ENCODE peak calls at places on chromosomes 16 and 17, in five cellular contexts. Z is astrocyte, C is left lung, S is stomach, T is ascending aorta. F is an unnamed sample.

GRCh38 chr17:34726536-34727384 is 147.4 kb downstream of the TMEM132E start:
- DNase-seq in Z (no peak), C (no peak), S (no peak), T (no peak), F (no peak)

GRCh38 chr17:75650874-75651273 is 16.1 kb downstream of the RECQL5 start:
- DNase-seq in Z (no peak), C (no peak), S (no peak), T (no peak), F (no peak)

GRCh38 chr16:86512860-86513470 is 2.6 kb downstream of the FOXF1 start:
- DNase-seq in Z (no peak), C (no peak), S (no peak), T (no peak), F (no peak)

GRCh38 chr16:22373662-22374310 is 633 bp downstream of the CDR2 start:
- DNase-seq in Z (no peak), C (peak; percentile 51), S (peak; percentile 62), T (peak; percentile 74), F (no peak)

GRCh38 chr16:14007460-14007859 is 63.7 kb upstream of the MRTFB start:
- DNase-seq in Z (peak; percentile 72), C (no peak), S (no peak), T (no peak), F (no peak)

GRCh38 chr17:58319181-58320162 is 9.1 kb downstream of the TSPOAP1 start:
- DNase-seq in Z (no peak), C (no peak), S (no peak), T (peak; percentile 61), F (no peak)

GRCh38 chr17:46733837-46734516 is 84.5 kb downstream of the WNT3 start:
- DNase-seq in Z (peak; percentile 72), C (no peak), S (no peak), T (no peak), F (no peak)

GRCh38 chr16:14111713-14112538 is 40.8 kb downstream of the MRTFB start:
- DNase-seq in Z (no peak), C (peak; percentile 36), S (peak; percentile 57), T (peak; percentile 62), F (no peak)

GRCh38 chr17:16438173-16438556 is 22.8 kb downstream of the TRPV2 start:
- DNase-seq in Z (no peak), C (no peak), S (no peak), T (no peak), F (no peak)

GRCh38 chr16:1315081-1316032 is 5.9 kb downstream of the UBE2I start:
- DNase-seq in Z (no peak), C (no peak), S (no peak), T (no peak), F (no peak)

GRCh38 chr17:76384987-76385891 is 830 bp downstream of the SPHK1 start:
- DNase-seq in Z (peak; percentile 55), C (peak; percentile 63), S (peak; percentile 31), T (peak; percentile 89), F (no peak)

GRCh38 chr17:54029196-54029595 is 206.5 kb downstream of the KIF2B start:
- DNase-seq in Z (no peak), C (no peak), S (no peak), T (no peak), F (no peak)

GRCh38 chr16:29757950-29758466 is 12.2 kb upstream of the C16orf54 start:
- DNase-seq in Z (peak; percentile 51), C (no peak), S (no peak), T (no peak), F (no peak)

GRCh38 chr16:67528222-67528869 is at the start of gene RIPOR1:
- DNase-seq in Z (no peak), C (peak; percentile 56), S (peak; percentile 65), T (peak; percentile 85), F (no peak)

GRCh38 chr17:75238684-75239191 is 22.7 kb downstream of the GGA3 start:
- DNase-seq in Z (peak; percentile 30), C (peak; percentile 52), S (peak; percentile 57), T (no peak), F (no peak)

GRCh38 chr16:14015948-14016347 is 55.2 kb upstream of the MRTFB start:
- DNase-seq in Z (peak; percentile 79), C (no peak), S (no peak), T (peak; percentile 80), F (no peak)

GRCh38 chr17:76157759-76158158 is 16.7 kb upstream of the FOXJ1 start:
- DNase-seq in Z (no peak), C (no peak), S (no peak), T (no peak), F (no peak)

GRCh38 chr16:11417487-11417886 is 72.2 kb downstream of the RMI2 start:
- DNase-seq in Z (no peak), C (no peak), S (no peak), T (no peak), F (no peak)

GRCh38 chr16:66905633-66906539 is 12.8 kb downstream of the CDH16 start:
- DNase-seq in Z (no peak), C (no peak), S (peak; percentile 86), T (no peak), F (no peak)

GRCh38 chr16:54544553-54545180 is 258.1 kb upstream of the IRX3 start:
- DNase-seq in Z (no peak), C (no peak), S (peak; percentile 74), T (no peak), F (no peak)

GRCh38 chr17:55570360-55570759 is 59.1 kb upstream of the SMIM36 start:
- DNase-seq in Z (no peak), C (no peak), S (no peak), T (no peak), F (no peak)

DNA sequence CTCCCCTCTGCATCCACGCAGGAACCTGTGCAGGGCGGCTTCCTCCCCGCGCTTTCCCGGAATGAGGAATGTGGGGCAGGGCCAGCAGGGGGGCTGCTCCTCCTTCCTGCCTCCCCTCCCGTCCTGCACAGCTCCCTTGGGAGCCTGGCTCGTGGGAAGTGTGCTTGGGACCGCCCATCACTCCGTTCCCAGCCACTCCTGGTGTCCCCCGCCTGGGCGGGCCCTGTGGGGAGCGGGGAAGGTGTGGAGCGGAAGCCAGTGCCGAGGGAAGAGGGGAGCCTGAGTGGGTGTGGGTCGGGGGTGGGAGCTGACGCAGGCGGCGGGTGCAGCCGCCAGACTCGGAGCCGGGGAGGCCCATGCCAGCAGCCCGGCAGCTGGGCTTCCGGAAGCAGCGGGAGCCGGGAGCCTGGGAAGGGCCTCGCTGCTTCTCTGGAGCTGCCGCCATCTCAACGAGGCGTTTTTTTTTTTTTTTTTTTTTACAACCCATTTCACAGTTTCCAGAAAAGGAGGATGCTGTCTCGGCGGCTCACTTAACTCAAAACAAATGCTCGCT is 24.2 kb downstream of the BAHCC1 start:
- DNase-seq in Z (peak; percentile 90), C (peak; percentile 84), S (peak; percentile 84), T (peak; percentile 98), F (peak; percentile 87)
- H3K4me1 ChIP-seq in Z (peaks cover 73% of the 10 kb centered on the region), C (peaks cover 48% of the 10 kb centered on the region), S (peaks cover 79% of the 10 kb centered on the region), T (peaks cover 61% of the 10 kb centered on the region), F (peaks cover 60% of the 10 kb centered on the region)

DNA sequence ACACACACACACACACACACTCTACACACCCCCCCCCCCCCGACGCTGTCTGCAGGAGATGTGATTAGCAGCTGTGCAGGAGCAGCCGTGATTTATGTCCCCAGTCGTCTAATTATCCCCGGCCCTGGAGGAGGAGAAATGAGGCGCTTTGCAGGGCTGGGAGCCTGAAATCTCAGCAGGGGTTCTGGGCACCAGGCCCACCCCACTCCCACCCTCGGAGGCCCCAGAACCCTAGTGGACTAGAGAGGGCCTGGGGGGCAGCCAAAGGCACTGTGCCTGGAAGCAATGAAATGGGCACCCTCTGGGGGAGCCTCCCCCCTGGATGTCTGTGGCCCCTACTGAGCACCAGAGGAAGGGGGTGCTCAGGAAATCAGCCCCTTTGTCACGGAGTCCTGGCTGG is 134.2 kb upstream of the CIBAR2 start:
- DNase-seq in Z (no peak), C (no peak), S (no peak), T (no peak), F (no peak)
- H3K27me3 ChIP-seq in Z (no peaks in the 10 kb centered on the region), C (no peaks in the 10 kb centered on the region), S (no peaks in the 10 kb centered on the region), T (no peaks in the 10 kb centered on the region), F (no peaks in the 10 kb centered on the region)

GRCh38 chr17:38871992-38872605 is 2.2 kb downstream of the LASP1 start:
- DNase-seq in Z (no peak), C (no peak), S (no peak), T (no peak), F (no peak)
- H3K4me1 ChIP-seq in Z (peaks cover 62% of the 10 kb centered on the region), C (peaks cover 54% of the 10 kb centered on the region), S (peaks cover 74% of the 10 kb centered on the region), T (peaks cover 30% of the 10 kb centered on the region), F (peaks cover 67% of the 10 kb centered on the region)

GRCh38 chr17:40836020-40836419 is 13.6 kb upstream of the KRT10 start:
- DNase-seq in Z (no peak), C (no peak), S (no peak), T (no peak), F (no peak)

GRCh38 chr17:40841246-40841645 is 18.8 kb upstream of the KRT10 start:
- DNase-seq in Z (no peak), C (no peak), S (no peak), T (no peak), F (no peak)

GRCh38 chr17:40833882-40834281 is 11.5 kb upstream of the KRT10 start:
- DNase-seq in Z (no peak), C (no peak), S (no peak), T (no peak), F (no peak)

GRCh38 chr17:40843242-40843641 is 20.8 kb upstream of the KRT10 start:
- DNase-seq in Z (no peak), C (no peak), S (no peak), T (no peak), F (no peak)

GRCh38 chr17:40839194-40839593 is 16.8 kb upstream of the KRT10 start:
- DNase-seq in Z (no peak), C (no peak), S (no peak), T (no peak), F (no peak)
- H3K27me3 ChIP-seq in Z (peaks cover 2% of the 10 kb centered on the region), C (no peaks in the 10 kb centered on the region), S (peaks cover 4% of the 10 kb centered on the region), T (no peaks in the 10 kb centered on the region), F (no peaks in the 10 kb centered on the region)

DNA sequence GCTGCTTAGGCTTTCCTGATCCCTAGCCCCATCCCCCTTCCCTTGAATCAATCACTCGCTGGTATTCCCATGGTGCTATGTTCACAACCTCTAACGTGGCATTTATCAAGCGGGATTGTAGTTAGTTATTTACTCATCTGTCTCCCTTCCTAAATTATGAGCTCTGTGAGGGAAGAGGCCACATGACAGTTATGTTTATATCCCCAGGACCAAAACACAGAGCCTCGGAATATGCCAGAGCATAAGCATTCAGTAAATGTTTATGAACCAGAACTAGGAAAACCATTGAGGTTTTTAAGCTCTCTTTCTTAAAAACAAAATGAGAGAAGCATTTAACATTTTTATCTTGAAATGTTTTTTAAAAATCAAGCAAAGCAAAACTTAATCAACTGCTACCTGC is 55.7 kb downstream of the STX8 start:
- DNase-seq in Z (no peak), C (no peak), S (no peak), T (no peak), F (no peak)
- H3K4me1 ChIP-seq in Z (peaks cover 8% of the 10 kb centered on the region), C (no peaks in the 10 kb centered on the region), S (no peaks in the 10 kb centered on the region), T (no peaks in the 10 kb centered on the region), F (peaks cover 10% of the 10 kb centered on the region)

GRCh38 chr16:28289939-28290862 is 2.1 kb upstream of the SBK1 start:
- DNase-seq in Z (no peak), C (no peak), S (no peak), T (no peak), F (no peak)
- H3K27me3 ChIP-seq in Z (peaks cover 13% of the 10 kb centered on the region), C (no peaks in the 10 kb centered on the region), S (peaks cover 16% of the 10 kb centered on the region), T (no peaks in the 10 kb centered on the region), F (no peaks in the 10 kb centered on the region)